ENCODE peak calls at places on chromosomes 13 and 19, in ten cellular contexts. I is left ventricle myocardium inferior, N is AG09309, K is skeletal muscle cell, E is cardiac muscle cell, F is endothelial cell of umbilical vein, O is fibroblast of pulmonary artery, C is AG04450, D is thoracic aorta, G is stomach. Z is an unnamed sample.

GRCh38 chr19:5851302-5851701 is at the start of gene FUT3:
- DNase-seq in I (no peak), N (no peak), K (no peak), E (no peak), F (no peak), O (no peak), C (no peak), D (no peak), G (peak), Z (no peak)

GRCh38 chr13:80217614-80218456 is 123.1 kb downstream of the SPRY2 start:
- DNase-seq in I (no peak), N (no peak), K (no peak), E (no peak), F (peak), O (peak), C (peak), D (no peak), G (no peak), Z (peak)

GRCh38 chr13:30464496-30465351 is 1.0 kb downstream of the HMGB1 start:
- DNase-seq in I (peak), N (no peak), K (peak), E (peak), F (no peak), O (peak), C (peak), D (peak), G (peak), Z (peak)

GRCh38 chr19:29485293-29485692 is 40.5 kb upstream of the VSTM2B start:
- DNase-seq in I (no peak), N (no peak), K (no peak), E (no peak), F (no peak), O (no peak), C (no peak), D (no peak), G (peak), Z (no peak)

GRCh38 chr13:37476874-37477273 is 121.7 kb downstream of the POSTN start:
- DNase-seq in I (peak), N (no peak), K (no peak), E (no peak), F (no peak), O (peak), C (no peak), D (no peak), G (no peak), Z (no peak)

GRCh38 chr19:46299004-46299509 is 2.2 kb downstream of the HIF3A start:
- DNase-seq in I (peak), N (no peak), K (peak), E (peak), F (peak), O (peak), C (peak), D (peak), G (peak), Z (peak)

GRCh38 chr13:50425772-50426171 is 410.5 kb downstream of the KCNRG start:
- DNase-seq in I (no peak), N (no peak), K (no peak), E (no peak), F (no peak), O (no peak), C (no peak), D (no peak), G (no peak), Z (no peak)

GRCh38 chr13:67520886-67521285 is 290.8 kb upstream of the PCDH9 start:
- DNase-seq in I (no peak), N (no peak), K (no peak), E (no peak), F (no peak), O (no peak), C (no peak), D (no peak), G (no peak), Z (no peak)

GRCh38 chr13:104286566-104287290 is 1220.5 kb upstream of the SLC10A2 start:
- DNase-seq in I (no peak), N (no peak), K (no peak), E (no peak), F (peak), O (no peak), C (no peak), D (no peak), G (no peak), Z (no peak)

DNA sequence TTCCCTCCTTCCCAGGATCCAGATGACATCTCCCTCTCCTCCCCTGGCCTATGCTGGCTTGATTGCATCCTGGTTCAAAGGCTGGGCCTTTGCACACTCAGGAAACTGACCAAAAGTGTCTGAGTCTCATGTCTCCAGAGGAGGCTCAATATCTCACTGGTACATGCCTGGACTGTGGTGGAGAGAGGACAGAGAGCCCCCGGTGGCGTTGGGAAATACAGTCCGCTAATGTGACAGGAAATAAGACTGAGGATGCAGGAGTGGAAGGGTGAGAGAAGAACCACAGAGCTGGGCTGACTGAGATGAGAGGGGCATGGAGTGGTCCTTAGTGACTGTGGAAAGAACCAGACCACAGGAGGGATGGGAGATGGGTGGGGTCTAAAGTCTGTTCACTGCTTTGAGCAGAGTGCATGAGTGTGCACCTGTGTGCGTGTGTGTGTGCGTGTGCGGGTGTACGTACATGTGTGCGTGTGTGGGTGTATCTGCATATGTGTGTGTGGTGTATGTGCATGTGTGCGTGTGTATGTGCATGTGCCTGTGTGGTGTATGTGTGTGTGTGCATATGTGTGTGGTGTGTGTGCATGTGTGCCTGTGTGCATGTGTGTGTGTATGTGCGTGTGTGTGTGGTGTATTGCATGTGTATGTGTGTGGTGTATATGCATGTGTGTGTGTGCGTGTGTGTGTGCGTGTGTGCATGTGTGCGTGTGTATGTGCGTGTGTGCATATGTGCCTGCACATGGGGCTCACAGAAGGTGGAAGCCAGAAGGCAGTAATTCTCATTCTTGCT is 1.9 kb downstream of the SIGLEC5 start:
- DNase-seq in I (no peak), N (no peak), K (no peak), E (no peak), F (no peak), O (no peak), C (no peak), D (no peak), G (no peak), Z (no peak)
- H3K4me3 ChIP-seq in I (no peak), N (no peak), K (no peak), E (no peak), F (no peak), O (no peak), C (no peak), D (no peak), G (no peak), Z (no peak)

GRCh38 chr19:48632692-48633147 is 4.5 kb downstream of the DBP start:
- DNase-seq in I (no peak), N (no peak), K (no peak), E (no peak), F (no peak), O (peak), C (no peak), D (no peak), G (no peak), Z (no peak)
- H3K4me3 ChIP-seq in I (peak), N (no peak), K (no peak), E (no peak), F (no peak), O (no peak), C (no peak), D (no peak), G (no peak), Z (no peak)

DNA sequence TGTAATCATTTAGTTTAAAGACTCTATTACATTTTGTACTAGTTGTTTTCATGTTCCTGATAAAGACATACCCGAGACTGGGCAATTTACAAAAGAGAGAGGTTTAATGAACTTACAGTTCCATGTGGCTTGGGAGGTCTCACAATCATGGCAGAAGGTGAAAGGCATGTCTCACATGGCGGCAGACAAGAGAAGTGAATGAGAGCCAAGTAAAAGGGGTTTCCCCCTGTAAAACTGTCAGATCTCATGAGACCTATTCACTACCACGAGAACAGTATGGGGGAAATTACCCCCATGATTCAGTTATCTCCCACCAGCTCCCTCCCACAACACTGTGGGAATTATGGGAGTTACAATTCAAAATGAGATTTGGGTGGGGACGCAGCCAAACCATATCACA is 129.2 kb downstream of the PAN3 start:
- DNase-seq in I (no peak), N (no peak), K (no peak), E (no peak), F (no peak), O (no peak), C (no peak), D (no peak), G (no peak), Z (no peak)
- H3K4me3 ChIP-seq in I (no peak), N (no peak), K (no peak), E (no peak), F (no peak), O (no peak), C (no peak), D (no peak), G (no peak), Z (no peak)

GRCh38 chr13:99985886-99986527 is 4.4 kb downstream of the ZIC2 start:
- DNase-seq in I (no peak), N (no peak), K (no peak), E (peak), F (no peak), O (no peak), C (no peak), D (no peak), G (no peak), Z (no peak)
- H3K4me3 ChIP-seq in I (no peak), N (no peak), K (no peak), E (no peak), F (no peak), O (no peak), C (no peak), D (no peak), G (no peak), Z (no peak)

DNA sequence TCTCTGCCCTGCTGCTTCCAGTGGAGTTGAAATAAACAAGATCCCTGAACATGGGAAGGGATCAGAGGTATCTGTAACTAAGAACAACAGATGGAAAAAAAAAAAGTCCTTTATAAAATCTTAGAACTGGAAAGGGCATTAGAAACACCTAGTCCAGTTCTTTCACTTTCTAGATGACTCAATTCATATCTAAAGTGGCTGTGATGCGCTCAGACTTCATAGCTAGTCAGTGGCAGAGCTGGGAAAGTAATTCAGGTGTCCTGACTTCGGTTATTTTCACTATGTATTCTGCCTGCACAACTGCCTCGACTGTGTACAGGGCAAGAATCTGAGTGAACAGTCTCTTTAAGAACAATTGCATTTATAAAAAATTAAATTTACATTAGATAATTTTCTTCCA is 151.8 kb upstream of the TMTC4 start:
- DNase-seq in I (no peak), N (no peak), K (no peak), E (no peak), F (no peak), O (no peak), C (no peak), D (no peak), G (no peak), Z (no peak)
- H3K4me3 ChIP-seq in I (no peak), N (no peak), K (no peak), E (no peak), F (no peak), O (no peak), C (no peak), D (no peak), G (no peak), Z (no peak)

DNA sequence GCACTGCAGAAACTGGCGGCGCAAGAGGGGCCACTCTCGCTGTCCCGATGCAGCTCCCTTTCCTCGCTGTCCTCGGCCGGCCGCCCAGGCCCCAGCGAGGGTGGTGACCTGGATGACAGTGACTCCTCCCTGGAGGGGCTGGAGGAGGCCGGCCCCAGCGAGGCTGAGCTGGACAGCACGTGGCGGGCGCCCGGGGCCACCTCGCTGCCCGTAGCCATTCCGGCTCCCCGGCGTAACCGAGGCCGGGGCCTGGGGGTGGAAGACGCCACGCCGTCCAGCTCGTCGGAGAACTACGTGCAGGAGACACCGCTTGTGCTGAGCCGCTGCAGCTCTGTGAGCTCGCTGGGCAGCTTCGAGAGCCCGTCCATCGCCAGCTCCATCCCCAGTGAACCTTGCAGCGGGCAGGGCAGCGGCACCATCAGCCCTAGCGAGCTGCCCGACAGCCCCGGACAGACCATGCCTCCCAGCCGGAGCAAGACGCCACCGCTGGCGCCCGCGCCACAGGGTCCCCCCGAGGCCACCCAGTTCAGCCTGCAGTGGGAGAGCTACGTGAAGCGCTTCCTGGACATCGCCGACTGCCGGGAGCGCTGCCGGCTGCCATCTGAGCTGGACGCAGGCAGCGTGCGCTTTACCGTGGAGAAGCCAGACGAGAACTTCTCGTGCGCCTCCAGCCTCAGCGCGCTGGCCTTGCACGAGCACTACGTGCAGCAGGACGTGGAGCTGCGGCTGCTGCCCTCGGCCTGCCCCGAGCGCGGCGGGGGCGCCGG is 12.4 kb downstream of the C19orf25 start:
- DNase-seq in I (no peak), N (no peak), K (no peak), E (peak), F (no peak), O (no peak), C (no peak), D (no peak), G (no peak), Z (no peak)
- H3K4me3 ChIP-seq in I (peak), N (no peak), K (no peak), E (no peak), F (no peak), O (no peak), C (no peak), D (no peak), G (peak), Z (no peak)

Z was measured in fibroblast of villous mesenchyme.